ENCODE peak calls at places on chromosomes 13 and 19, in nine cellular contexts. One of them, this sample, is unnamed.

GRCh38 chr19:16670291-16670690 is 9.4 kb downstream of the TMEM38A start:
- DNase-seq in A172: no peak
- DNase-seq in HS-27A: no peak
- DNase-seq in C1 segment of cervical spinal cord: no peak
- DNase-seq in GM12892: no peak
- DNase-seq in ACHN: no peak
- DNase-seq in GM12891: no peak
- DNase-seq in globus pallidus: no peak
- DNase-seq in LoVo: no peak
- DNase-seq in this sample: no peak

GRCh38 chr13:106595623-106596022 is 27.7 kb upstream of the ARGLU1 start:
- DNase-seq in ACHN: no peak
- DNase-seq in C1 segment of cervical spinal cord: no peak
- DNase-seq in GM12892: no peak
- DNase-seq in A172: no peak
- DNase-seq in HS-27A: no peak
- DNase-seq in GM12891: no peak
- DNase-seq in LoVo: no peak
- DNase-seq in globus pallidus: no peak
- DNase-seq in this sample: no peak

GRCh38 chr19:3722443-3723109 is 14.4 kb downstream of the TJP3 start:
- DNase-seq in GM12891: no peak
- DNase-seq in LoVo: no peak
- DNase-seq in GM12892: no peak
- DNase-seq in HS-27A: no peak
- DNase-seq in ACHN: no peak
- DNase-seq in globus pallidus: no peak
- DNase-seq in C1 segment of cervical spinal cord: no peak
- DNase-seq in A172: no peak
- DNase-seq in this sample: no peak

GRCh38 chr13:109192306-109192705 is 562.9 kb downstream of the MYO16 start:
- DNase-seq in A172: no peak
- DNase-seq in ACHN: no peak
- DNase-seq in GM12891: no peak
- DNase-seq in C1 segment of cervical spinal cord: no peak
- DNase-seq in GM12892: no peak
- DNase-seq in HS-27A: no peak
- DNase-seq in LoVo: no peak
- DNase-seq in globus pallidus: no peak
- DNase-seq in this sample: no peak

GRCh38 chr19:10104665-10105221 is 1.4 kb upstream of the PPAN start:
- DNase-seq in HS-27A: no peak
- DNase-seq in LoVo: no peak
- DNase-seq in C1 segment of cervical spinal cord: no peak
- DNase-seq in GM12891: peak
- DNase-seq in globus pallidus: no peak
- DNase-seq in A172: no peak
- DNase-seq in GM12892: no peak
- DNase-seq in ACHN: no peak
- DNase-seq in this sample: no peak

GRCh38 chr19:39169143-39169810 is 27.5 kb upstream of the NCCRP1 start:
- DNase-seq in HS-27A: no peak
- DNase-seq in ACHN: no peak
- DNase-seq in A172: no peak
- DNase-seq in GM12892: no peak
- DNase-seq in globus pallidus: no peak
- DNase-seq in C1 segment of cervical spinal cord: no peak
- DNase-seq in GM12891: no peak
- DNase-seq in LoVo: no peak
- DNase-seq in this sample: no peak

GRCh38 chr19:48539503-48540096 is 12.4 kb upstream of the SULT2B1 start:
- DNase-seq in GM12892: no peak
- DNase-seq in C1 segment of cervical spinal cord: no peak
- DNase-seq in LoVo: peak
- DNase-seq in globus pallidus: no peak
- DNase-seq in A172: peak
- DNase-seq in HS-27A: peak
- DNase-seq in ACHN: no peak
- DNase-seq in GM12891: no peak
- DNase-seq in this sample: no peak

GRCh38 chr13:59266478-59267063 is 897.2 kb downstream of the DIAPH3 start:
- DNase-seq in LoVo: no peak
- DNase-seq in HS-27A: no peak
- DNase-seq in GM12892: no peak
- DNase-seq in globus pallidus: no peak
- DNase-seq in GM12891: no peak
- DNase-seq in ACHN: no peak
- DNase-seq in C1 segment of cervical spinal cord: no peak
- DNase-seq in A172: no peak
- DNase-seq in this sample: no peak

GRCh38 chr19:2798733-2799132 is 13.4 kb downstream of the THOP1 start:
- DNase-seq in C1 segment of cervical spinal cord: no peak
- DNase-seq in LoVo: no peak
- DNase-seq in ACHN: no peak
- DNase-seq in HS-27A: no peak
- DNase-seq in globus pallidus: no peak
- DNase-seq in GM12892: no peak
- DNase-seq in A172: peak
- DNase-seq in GM12891: no peak
- DNase-seq in this sample: no peak

GRCh38 chr13:50787316-50788195 is 55.9 kb downstream of the DLEU7 start:
- DNase-seq in C1 segment of cervical spinal cord: no peak
- DNase-seq in globus pallidus: no peak
- DNase-seq in HS-27A: no peak
- DNase-seq in GM12891: no peak
- DNase-seq in A172: no peak
- DNase-seq in GM12892: no peak
- DNase-seq in LoVo: no peak
- DNase-seq in ACHN: no peak
- DNase-seq in this sample: peak

GRCh38 chr19:7099597-7099921 is 30.1 kb downstream of the ZNF557 start:
- DNase-seq in HS-27A: no peak
- DNase-seq in A172: no peak
- DNase-seq in ACHN: no peak
- DNase-seq in globus pallidus: no peak
- DNase-seq in GM12891: no peak
- DNase-seq in C1 segment of cervical spinal cord: no peak
- DNase-seq in GM12892: no peak
- DNase-seq in LoVo: no peak
- DNase-seq in this sample: no peak

GRCh38 chr13:95698047-95698749 is 21.3 kb downstream of the DNAJC3 start:
- DNase-seq in GM12892: no peak
- DNase-seq in A172: no peak
- DNase-seq in LoVo: no peak
- DNase-seq in HS-27A: no peak
- DNase-seq in ACHN: peak
- DNase-seq in globus pallidus: no peak
- DNase-seq in C1 segment of cervical spinal cord: no peak
- DNase-seq in GM12891: no peak
- DNase-seq in this sample: no peak

GRCh38 chr13:25291691-25292090 is 4.4 kb upstream of the MTMR6 start:
- DNase-seq in GM12891: no peak
- DNase-seq in ACHN: no peak
- DNase-seq in A172: no peak
- DNase-seq in C1 segment of cervical spinal cord: no peak
- DNase-seq in LoVo: no peak
- DNase-seq in globus pallidus: no peak
- DNase-seq in GM12892: no peak
- DNase-seq in HS-27A: no peak
- DNase-seq in this sample: no peak

GRCh38 chr19:34480971-34481821 is at the start of gene WTIP:
- DNase-seq in C1 segment of cervical spinal cord: no peak
- DNase-seq in A172: peak
- DNase-seq in GM12892: no peak
- DNase-seq in ACHN: peak
- DNase-seq in HS-27A: peak
- DNase-seq in globus pallidus: no peak
- DNase-seq in GM12891: no peak
- DNase-seq in LoVo: no peak
- DNase-seq in this sample: no peak

GRCh38 chr19:44636439-44637389 is 7.0 kb upstream of the PVR start:
- DNase-seq in A172: no peak
- DNase-seq in globus pallidus: no peak
- DNase-seq in LoVo: no peak
- DNase-seq in C1 segment of cervical spinal cord: no peak
- DNase-seq in ACHN: no peak
- DNase-seq in GM12892: no peak
- DNase-seq in HS-27A: no peak
- DNase-seq in GM12891: no peak
- DNase-seq in this sample: no peak

GRCh38 chr19:40567040-40567749 is 9.5 kb upstream of the SHKBP1 start:
- DNase-seq in C1 segment of cervical spinal cord: no peak
- DNase-seq in HS-27A: no peak
- DNase-seq in GM12892: no peak
- DNase-seq in ACHN: no peak
- DNase-seq in globus pallidus: no peak
- DNase-seq in GM12891: no peak
- DNase-seq in A172: no peak
- DNase-seq in LoVo: no peak
- DNase-seq in this sample: no peak

GRCh38 chr19:6219592-6220290 is 60.0 kb downstream of the MLLT1 start:
- DNase-seq in GM12892: no peak
- DNase-seq in A172: no peak
- DNase-seq in HS-27A: no peak
- DNase-seq in LoVo: no peak
- DNase-seq in ACHN: no peak
- DNase-seq in GM12891: no peak
- DNase-seq in globus pallidus: no peak
- DNase-seq in C1 segment of cervical spinal cord: no peak
- DNase-seq in this sample: no peak

GRCh38 chr13:31951215-31951678 is 80.3 kb upstream of the FRY start:
- DNase-seq in A172: peak
- DNase-seq in globus pallidus: peak
- DNase-seq in GM12892: peak
- DNase-seq in C1 segment of cervical spinal cord: no peak
- DNase-seq in LoVo: no peak
- DNase-seq in ACHN: no peak
- DNase-seq in GM12891: peak
- DNase-seq in HS-27A: no peak
- DNase-seq in this sample: no peak

GRCh38 chr13:26563713-26564112 is 6.2 kb downstream of the WASF3 start:
- DNase-seq in A172: no peak
- DNase-seq in LoVo: no peak
- DNase-seq in HS-27A: no peak
- DNase-seq in GM12891: no peak
- DNase-seq in C1 segment of cervical spinal cord: no peak
- DNase-seq in globus pallidus: no peak
- DNase-seq in GM12892: no peak
- DNase-seq in ACHN: no peak
- DNase-seq in this sample: no peak